ENCODE peak calls at places on chromosomes 4 and X, in five cellular contexts. B is AG10803, S is GM06990, W is fibroblast of mammary gland, Z is stomach. U is an unnamed sample.
A peak's percentile ranks its signal among the peaks of the same experiment; 100 is the strongest.

GRCh38 chr4:142551513-142552280 is 294.4 kb downstream of the INPP4B start:
- DNase-seq in B (no peak), S (no peak), W (no peak), Z (no peak), U (no peak)

GRCh38 chr4:146567396-146567795 is 45.7 kb upstream of the SLC10A7 start:
- DNase-seq in B (peak; percentile 10), S (no peak), W (peak; percentile 11), Z (no peak), U (no peak)

GRCh38 chr4:155906554-155907247 is 3.2 kb downstream of the TDO2 start:
- DNase-seq in B (peak; percentile 99), S (no peak), W (peak; percentile 99), Z (no peak), U (peak; percentile 60)

GRCh38 chrX:143781103-143781502 is 60.6 kb upstream of the SPANXN2 start:
- DNase-seq in B (peak; percentile 32), S (no peak), W (peak; percentile 13), Z (no peak), U (peak; percentile 9)

GRCh38 chrX:11244641-11245040 is 48.6 kb upstream of the AMELX start:
- DNase-seq in B (peak; percentile 48), S (no peak), W (peak; percentile 64), Z (no peak), U (no peak)

GRCh38 chr4:98627883-98628282 is 30.5 kb downstream of the TSPAN5 start:
- DNase-seq in B (peak; percentile 76), S (no peak), W (peak; percentile 78), Z (no peak), U (peak; percentile 28)

GRCh38 chr4:128403586-128403985 is 116.0 kb upstream of the PGRMC2 start:
- DNase-seq in B (no peak), S (no peak), W (no peak), Z (no peak), U (no peak)

GRCh38 chr4:55824865-55825264 is 5.3 kb downstream of the EXOC1L start:
- DNase-seq in B (no peak), S (no peak), W (no peak), Z (no peak), U (no peak)

U was measured in kidney epithelial cell.